ENCODE peak calls at places on chromosomes 11 and 22, in seven cellular contexts. D is sigmoid colon, P is ovary, F is lower lobe of right lung, O is gastrocnemius medialis, Q is IMR-90, Y is DND-41. Z is an unnamed sample. For H3K4me1 and H3K9me3, the result is how much of the 10 kb centered on the place peaks cover.

GRCh38 chr11:113085446-113085845 is 124.2 kb downstream of the NCAM1 start:
- DNase-seq in D (no peak), O (no peak), Q (no peak), Y (no peak), P (no peak), F (no peak), Z (no peak)

GRCh38 chr11:44880953-44881352 is 69.7 kb downstream of the TP53I11 start:
- DNase-seq in Y (no peak), Q (no peak), P (no peak), O (no peak), D (no peak), F (no peak), Z (no peak)

GRCh38 chr22:30920407-30920806 is 48.2 kb downstream of the MORC2 start:
- DNase-seq in F (peak), D (peak), P (peak), Y (peak), Q (peak), O (peak), Z (peak)

GRCh38 chr11:122089111-122089510 is 26.9 kb downstream of the BLID start:
- DNase-seq in O (no peak), Y (no peak), D (no peak), P (no peak), F (no peak), Q (no peak), Z (no peak)

GRCh38 chr11:130523166-130523565 is 74.7 kb downstream of the ADAMTS15 start:
- DNase-seq in D (no peak), F (no peak), Y (no peak), Q (no peak), O (no peak), P (no peak), Z (no peak)

GRCh38 chr11:8168485-8169257 is at the start of gene RIC3:
- DNase-seq in F (peak), D (peak), Y (no peak), P (peak), Q (no peak), O (no peak), Z (peak)

GRCh38 chr11:72684236-72684912 is 10.2 kb upstream of the PDE2A start:
- DNase-seq in P (peak), Q (peak), Y (peak), F (peak), D (peak), O (no peak), Z (no peak)

GRCh38 chr11:15744693-15745092 is 611.7 kb downstream of the SOX6 start:
- DNase-seq in P (no peak), O (no peak), Q (no peak), D (no peak), F (no peak), Y (no peak), Z (no peak)

GRCh38 chr22:29621761-29622526 is 18.5 kb downstream of the NF2 start:
- DNase-seq in O (no peak), D (no peak), F (no peak), P (no peak), Y (no peak), Q (peak), Z (no peak)

GRCh38 chr11:3959015-3959917 is 103.8 kb downstream of the STIM1 start:
- DNase-seq in F (no peak), P (no peak), D (no peak), Y (no peak), O (no peak), Q (peak), Z (no peak)

GRCh38 chr22:28907311-28908008 is 24.1 kb downstream of the ZNRF3 start:
- DNase-seq in Q (peak), P (no peak), D (peak), Y (no peak), O (no peak), F (no peak), Z (no peak)

GRCh38 chr11:43687120-43687791 is 6.7 kb downstream of the HSD17B12 start:
- DNase-seq in D (no peak), Y (no peak), P (no peak), F (peak), O (peak), Q (peak), Z (no peak)

GRCh38 chr11:87743002-87743401 is 432.2 kb downstream of the RAB38 start:
- DNase-seq in F (no peak), Y (no peak), Q (no peak), D (no peak), P (no peak), O (no peak), Z (no peak)

GRCh38 chr11:48237727-48238126 is 7.2 kb upstream of the OR4X2 start:
- DNase-seq in P (no peak), Y (no peak), Q (no peak), D (no peak), O (no peak), F (no peak), Z (no peak)

GRCh38 chr22:44870021-44870420 is 117.6 kb downstream of the ARHGAP8 start:
- DNase-seq in F (no peak), Q (peak), Y (peak), D (no peak), O (no peak), P (no peak), Z (peak)

GRCh38 chr11:95545116-95545875 is 244.3 kb downstream of the FAM76B start:
- DNase-seq in P (no peak), F (no peak), Y (no peak), O (no peak), Q (no peak), D (no peak), Z (no peak)

GRCh38 chr11:89491141-89491690 is at the start of gene NOX4:
- DNase-seq in P (peak), O (no peak), Y (no peak), Q (peak), D (peak), F (peak), Z (no peak)

GRCh38 chr11:67055812-67056211 is 835 bp upstream of the RHOD start:
- DNase-seq in O (no peak), Q (peak), F (no peak), D (no peak), Y (no peak), P (no peak), Z (no peak)

GRCh38 chr11:27347949-27348879 is 14.8 kb downstream of the CCDC34 start:
- DNase-seq in D (no peak), O (no peak), Y (no peak), Q (no peak), F (no peak), P (no peak), Z (no peak)

GRCh38 chr11:65576867-65577755 is 1.3 kb downstream of the EHBP1L1 start:
- DNase-seq in D (peak), O (peak), Y (no peak), F (peak), P (peak), Q (peak), Z (no peak)

GRCh38 chr22:31272522-31273446 is 19.5 kb downstream of the PIK3IP1 start:
- DNase-seq in F (no peak), Q (peak), O (peak), P (peak), Y (peak), D (peak), Z (peak)

GRCh38 chr11:3939211-3939610 is 83.7 kb downstream of the STIM1 start:
- DNase-seq in F (no peak), Y (no peak), P (no peak), O (no peak), D (no peak), Q (peak), Z (no peak)

GRCh38 chr11:70423523-70424505 is 25.5 kb downstream of the CTTN start:
- DNase-seq in P (no peak), F (no peak), Q (peak), D (no peak), O (no peak), Y (no peak), Z (no peak)

GRCh38 chr22:48596111-48596860 is 1231.4 kb downstream of the BRD1 start:
- DNase-seq in D (no peak), Q (no peak), Y (no peak), F (no peak), O (no peak), P (no peak), Z (no peak)

GRCh38 chr11:123047265-123047946 is 14.5 kb downstream of the HSPA8 start:
- DNase-seq in D (peak), Y (no peak), Q (no peak), P (no peak), F (no peak), O (no peak), Z (no peak)

GRCh38 chr11:75536786-75537629 is 11.3 kb upstream of the GDPD5 start:
- DNase-seq in O (no peak), F (no peak), Y (no peak), P (no peak), Q (peak), D (no peak), Z (no peak)

GRCh38 chr11:12235945-12236743 is 125.8 kb downstream of the MICAL2 start:
- DNase-seq in P (no peak), Y (peak), F (no peak), O (no peak), D (no peak), Q (peak), Z (peak)

GRCh38 chr22:43288807-43289417 is 54.3 kb downstream of the SCUBE1 start:
- DNase-seq in D (no peak), Q (no peak), Y (no peak), F (no peak), O (no peak), P (no peak), Z (no peak)
- H3K4me1 ChIP-seq in D (under half), Q (under half), Y (under half), F (under half), O (under half), P (under half), Z (under half)

GRCh38 chr22:40289991-40290459 is 56.3 kb upstream of the ADSL start:
- DNase-seq in P (no peak), Q (no peak), D (no peak), O (no peak), F (peak), Y (no peak), Z (peak)
- H3K4me3 ChIP-seq in P (no peak), Q (no peak), D (no peak), O (no peak), F (no peak), Y (no peak), Z (peak)

GRCh38 chr11:36155770-36156485 is 133.3 kb downstream of the COMMD9 start:
- DNase-seq in O (no peak), F (no peak), D (no peak), Y (no peak), Q (peak), P (no peak), Z (no peak)
- H3K9me3 ChIP-seq in O (under half), F (under half), D (under half), Y (under half), Q (under half), P (under half), Z (under half)

DNA sequence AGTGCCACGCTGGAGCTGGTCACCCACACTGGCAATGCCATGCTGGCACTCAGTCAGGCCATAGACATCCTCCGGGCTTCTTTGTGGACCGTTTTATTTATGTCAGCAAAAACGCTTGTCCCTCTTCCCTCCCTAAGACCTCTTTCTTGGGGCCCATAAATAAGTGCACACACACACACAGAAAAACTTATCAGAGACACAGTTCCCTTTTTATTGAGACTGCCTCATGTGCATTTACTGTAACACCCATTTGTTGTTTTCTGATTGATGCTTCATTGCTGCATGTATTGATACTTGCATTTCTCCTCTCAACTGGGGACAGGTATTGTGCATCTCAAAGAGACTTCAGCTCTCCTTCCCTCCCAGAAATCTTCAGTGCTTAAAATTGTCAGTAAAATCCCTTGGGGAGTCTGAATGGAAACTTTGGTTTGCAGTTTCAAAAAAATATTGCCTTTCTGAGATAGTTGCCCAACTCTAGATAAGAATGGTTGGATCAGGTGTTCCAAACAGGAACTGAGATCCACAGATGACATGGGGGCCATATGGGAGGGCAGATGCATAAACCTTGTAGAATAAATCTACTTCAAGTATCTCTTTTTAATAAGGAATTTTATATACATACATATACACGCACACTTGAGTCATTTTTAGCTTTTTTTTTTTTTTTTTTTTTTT is 50.9 kb downstream of the PPP2R1B start:
- DNase-seq in Q (no peak), Y (no peak), F (no peak), D (no peak), O (no peak), P (no peak), Z (no peak)
- H3K4me1 ChIP-seq in Q (under half), Y (under half), F (under half), D (under half), O (under half), P (under half), Z (under half)

GRCh38 chr11:2828585-2829330 is 56.8 kb downstream of the CDKN1C start:
- DNase-seq in O (no peak), F (peak), Y (no peak), P (no peak), Q (no peak), D (no peak), Z (no peak)
- H3K4me3 ChIP-seq in O (no peak), F (no peak), Y (no peak), P (no peak), Q (no peak), D (no peak), Z (no peak)

DNA sequence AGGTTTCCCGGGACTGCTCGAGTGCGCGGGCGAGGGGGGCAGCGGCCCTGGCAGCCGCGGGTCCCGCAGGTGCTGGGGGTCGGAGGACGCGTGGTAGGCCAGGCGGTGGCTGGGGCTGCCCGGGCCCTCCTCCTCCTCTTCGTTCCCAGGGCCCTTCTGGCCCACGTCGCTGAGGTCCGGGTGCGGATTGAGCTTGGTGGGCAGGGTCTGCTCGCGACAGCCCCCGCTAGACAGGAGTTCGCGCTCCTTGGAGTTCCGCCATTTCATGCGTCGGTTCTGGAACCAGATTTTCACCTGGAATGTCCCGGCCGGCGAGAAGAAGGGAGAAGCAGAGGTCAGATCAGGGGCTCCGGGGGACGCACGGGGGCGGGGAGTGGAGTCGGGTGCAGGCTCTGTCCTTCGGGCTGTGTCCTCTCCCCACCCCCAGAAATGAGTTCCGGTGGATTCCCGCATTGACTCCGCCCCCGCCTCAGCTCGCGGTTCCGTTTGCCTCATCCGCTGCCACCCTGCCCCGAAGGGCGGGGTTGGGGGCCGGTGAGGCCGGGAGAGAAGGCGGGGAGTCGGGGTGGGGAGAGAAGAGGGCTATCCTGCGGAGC is 3.9 kb downstream of the DBX1 start:
- DNase-seq in O (no peak), Q (no peak), D (no peak), F (no peak), P (no peak), Y (no peak), Z (peak)
- H3K9me3 ChIP-seq in O (under half), Q (under half), D (under half), F (under half), P (under half), Y (under half), Z (under half)